ENCODE peak calls at places on chromosome 20, in five cellular contexts. Z, D, Q, H and B are unnamed samples.
A peak's percentile ranks its signal among the peaks of the same experiment; 100 is the strongest.

GRCh38 chr20:14925286-14925685 is 587.9 kb upstream of the FLRT3 start:
- DNase-seq in H (no peak), D (peak; percentile 13), Z (no peak), Q (no peak), B (no peak)

GRCh38 chr20:38692436-38693411 is 31.6 kb upstream of the SLC32A1 start:
- DNase-seq in Q (peak; percentile 66), D (peak; percentile 57), Z (peak; percentile 72), H (peak; percentile 20), B (peak; percentile 77)

GRCh38 chr20:17210983-17211382 is 15.9 kb upstream of the PCSK2 start:
- DNase-seq in D (peak; percentile 9), H (no peak), Z (peak; percentile 84), Q (no peak), B (no peak)

GRCh38 chr20:61502433-61502832 is 250.4 kb downstream of the CDH4 start:
- DNase-seq in D (no peak), Z (no peak), Q (no peak), H (no peak), B (no peak)

GRCh38 chr20:45972500-45973183 is 639 bp upstream of the ZNF335 start:
- DNase-seq in Z (peak; percentile 100), H (no peak), Q (peak; percentile 56), D (peak; percentile 96), B (peak; percentile 76)

GRCh38 chr20:20130399-20130798 is 78.1 kb downstream of the CFAP61 start:
- DNase-seq in D (peak; percentile 11), Z (peak; percentile 6), H (no peak), Q (no peak), B (no peak)

GRCh38 chr20:31517373-31517772 is 3.1 kb downstream of the HM13 start:
- DNase-seq in Z (peak; percentile 83), Q (no peak), D (peak; percentile 64), H (peak; percentile 67), B (no peak)

GRCh38 chr20:25209400-25209799 is 13.9 kb downstream of the ENTPD6 start:
- DNase-seq in D (no peak), Q (no peak), Z (no peak), H (no peak), B (no peak)

GRCh38 chr20:1945660-1946059 is 48.2 kb downstream of the PDYN start:
- DNase-seq in Z (no peak), H (no peak), Q (no peak), D (no peak), B (peak; percentile 26)

GRCh38 chr20:61044499-61044898 is 207.6 kb upstream of the CDH4 start:
- DNase-seq in Q (no peak), Z (peak; percentile 12), D (no peak), H (no peak), B (peak; percentile 45)

GRCh38 chr20:58536289-58536688 is 21.1 kb upstream of the APCDD1L start:
- DNase-seq in Q (no peak), D (no peak), H (no peak), Z (no peak), B (peak; percentile 36)

GRCh38 chr20:53739799-53740785 is 146.5 kb upstream of the ZNF217 start:
- DNase-seq in Z (peak; percentile 58), D (no peak), H (no peak), Q (no peak), B (peak; percentile 31)

GRCh38 chr20:33859157-33859695 is 48.1 kb downstream of the CHMP4B start:
- DNase-seq in Q (peak; percentile 59), Z (peak; percentile 47), D (no peak), H (no peak), B (no peak)